ENCODE peak calls at places on chromosomes 13 and 19, in nine cellular contexts. E, R, A, H, U, P, Z, W and K are unnamed samples.

GRCh38 chr19:52335768-52336116 is 301 bp upstream of the ZNF610 start:
- DNase-seq in E (no peak), R (no peak), A (no peak), H (no peak), U (no peak), P (no peak), Z (no peak), W (no peak), K (no peak)

GRCh38 chr19:56477429-56478338 is 539 bp upstream of the ZNF667 start:
- DNase-seq in E (peak), R (no peak), A (peak), H (no peak), U (peak), P (peak), Z (peak), W (peak), K (peak)

GRCh38 chr13:46831588-46832194 is 34.7 kb upstream of the ESD start:
- DNase-seq in E (no peak), R (no peak), A (peak), H (no peak), U (no peak), P (peak), Z (no peak), W (peak), K (no peak)

GRCh38 chr19:7795555-7796161 is 32.6 kb downstream of the CLEC4M start:
- DNase-seq in E (no peak), R (no peak), A (no peak), H (no peak), U (no peak), P (peak), Z (no peak), W (no peak), K (no peak)

GRCh38 chr13:102870677-102871415 is 25.0 kb downstream of the ERCC5 start:
- DNase-seq in E (peak), R (peak), A (peak), H (peak), U (peak), P (peak), Z (no peak), W (peak), K (peak)

GRCh38 chr19:7497292-7497691 is 8.5 kb upstream of the PEX11G start:
- DNase-seq in E (no peak), R (no peak), A (peak), H (no peak), U (no peak), P (peak), Z (no peak), W (no peak), K (no peak)

GRCh38 chr13:23534090-23534489 is 36.1 kb upstream of the TNFRSF19 start:
- DNase-seq in E (no peak), R (no peak), A (no peak), H (no peak), U (no peak), P (no peak), Z (no peak), W (no peak), K (no peak)

GRCh38 chr19:36139120-36139472 is 770 bp upstream of the CAPNS1 start:
- DNase-seq in E (no peak), R (no peak), A (no peak), H (no peak), U (no peak), P (no peak), Z (no peak), W (no peak), K (no peak)

GRCh38 chr13:33015791-33016323 is 366 bp upstream of the KL start:
- DNase-seq in E (no peak), R (no peak), A (peak), H (no peak), U (peak), P (peak), Z (peak), W (no peak), K (no peak)

GRCh38 chr13:106078191-106078590 is 457.3 kb downstream of the EFNB2 start:
- DNase-seq in E (no peak), R (no peak), A (no peak), H (no peak), U (no peak), P (no peak), Z (no peak), W (no peak), K (no peak)

GRCh38 chr13:23959231-23959862 is 62.0 kb upstream of the C1QTNF9B start:
- DNase-seq in E (no peak), R (no peak), A (peak), H (no peak), U (no peak), P (no peak), Z (no peak), W (no peak), K (no peak)

GRCh38 chr13:112679381-112679780 is 10.5 kb upstream of the ATP11A start:
- DNase-seq in E (no peak), R (no peak), A (no peak), H (no peak), U (no peak), P (no peak), Z (no peak), W (no peak), K (no peak)

GRCh38 chr19:50629194-50629593 is 10.5 kb downstream of the SYT3 start:
- DNase-seq in E (no peak), R (no peak), A (no peak), H (no peak), U (no peak), P (no peak), Z (no peak), W (no peak), K (no peak)

GRCh38 chr13:102863590-102863989 is 17.8 kb downstream of the ERCC5 start:
- DNase-seq in E (no peak), R (no peak), A (no peak), H (no peak), U (no peak), P (no peak), Z (no peak), W (no peak), K (no peak)

GRCh38 chr13:76948139-76948538 is at the start of gene ACOD1:
- DNase-seq in E (no peak), R (no peak), A (peak), H (no peak), U (no peak), P (no peak), Z (no peak), W (no peak), K (no peak)

GRCh38 chr13:30415430-30416030 is 6.8 kb upstream of the UBE2L5 start:
- DNase-seq in E (no peak), R (no peak), A (no peak), H (no peak), U (no peak), P (no peak), Z (no peak), W (no peak), K (no peak)

GRCh38 chr13:42855416-42855815 is 74.0 kb downstream of the FAM216B start:
- DNase-seq in E (no peak), R (no peak), A (no peak), H (no peak), U (no peak), P (no peak), Z (no peak), W (no peak), K (no peak)

GRCh38 chr13:64054306-64054705 is 2638.7 kb upstream of the PCDH20 start:
- DNase-seq in E (no peak), R (no peak), A (no peak), H (no peak), U (no peak), P (no peak), Z (no peak), W (no peak), K (no peak)

GRCh38 chr13:59047546-59047945 is 1116.2 kb downstream of the DIAPH3 start:
- DNase-seq in E (no peak), R (no peak), A (no peak), H (no peak), U (no peak), P (no peak), Z (no peak), W (no peak), K (no peak)

GRCh38 chr13:82571653-82572052 is 1310.6 kb downstream of the SLITRK1 start:
- DNase-seq in E (no peak), R (no peak), A (no peak), H (no peak), U (no peak), P (no peak), Z (no peak), W (no peak), K (no peak)